ENCODE peak calls at places on chromosomes 4 and X, in ten cellular contexts. D is upper lobe of left lung, N is astrocyte, R is heart right ventricle, A is cardiac muscle cell, H is RWPE1, L is PC-3, O is H1, P is epithelial cell of proximal tubule, X is endodermal cell. F is an unnamed sample.

GRCh38 chrX:49995021-49995731 is 72.8 kb downstream of the CLCN5 start:
- DNase-seq in A (peak), X (no peak), O (no peak), D (no peak), L (peak), H (peak), R (no peak), P (peak), N (peak), F (no peak)

GRCh38 chr4:2255501-2256155 is 6.3 kb downstream of the MXD4 start:
- DNase-seq in A (no peak), L (no peak), N (peak), P (no peak), D (peak), O (no peak), R (peak), X (peak), H (no peak), F (peak)

GRCh38 chrX:53294024-53294648 is 12.8 kb upstream of the IQSEC2 start:
- DNase-seq in H (no peak), R (no peak), P (no peak), X (no peak), O (no peak), L (peak), N (no peak), A (no peak), D (no peak), F (no peak)

GRCh38 chrX:70423937-70424336 is 823 bp downstream of the GDPD2 start:
- DNase-seq in L (no peak), O (no peak), H (no peak), P (no peak), R (no peak), N (no peak), X (no peak), D (no peak), A (no peak), F (no peak)

GRCh38 chr4:40750461-40751258 is 905 bp downstream of the NSUN7 start:
- DNase-seq in N (peak), H (no peak), X (peak), D (peak), R (no peak), A (peak), P (no peak), L (peak), O (peak), F (peak)

GRCh38 chr4:184099541-184099966 is 118.1 kb downstream of the ENPP6 start:
- DNase-seq in P (no peak), H (no peak), D (no peak), R (no peak), X (no peak), N (no peak), O (no peak), L (no peak), A (no peak), F (peak)

GRCh38 chr4:13615162-13615561 is 12.4 kb downstream of the BOD1L1 start:
- DNase-seq in O (no peak), N (no peak), D (peak), X (no peak), R (no peak), H (no peak), A (no peak), L (no peak), P (no peak), F (no peak)

GRCh38 chrX:2492536-2493218 is 8.1 kb downstream of the DHRSX start:
- DNase-seq in L (no peak), P (no peak), X (peak), A (no peak), R (no peak), H (no peak), O (no peak), D (no peak), N (no peak), F (no peak)

GRCh38 chrX:15804563-15804962 is 14.3 kb downstream of the ZRSR2 start:
- DNase-seq in N (no peak), P (no peak), H (no peak), O (no peak), D (no peak), A (no peak), L (no peak), R (no peak), X (no peak), F (no peak)

GRCh38 chr4:15395342-15395741 is 32.5 kb upstream of the C1QTNF7 start:
- DNase-seq in X (no peak), H (no peak), L (no peak), P (no peak), D (no peak), A (no peak), O (no peak), N (no peak), R (no peak), F (no peak)

GRCh38 chr4:15914291-15914690 is 24.2 kb downstream of the FGFBP1 start:
- DNase-seq in P (no peak), R (no peak), L (peak), N (peak), O (no peak), A (no peak), D (no peak), X (no peak), H (no peak), F (no peak)

GRCh38 chr4:77625485-77625884 is 19.9 kb downstream of the CXCL13 start:
- DNase-seq in L (no peak), H (no peak), N (no peak), P (no peak), D (no peak), R (no peak), A (no peak), X (no peak), O (no peak), F (no peak)

GRCh38 chr4:185020293-185020808 is 2.1 kb downstream of the HELT start:
- DNase-seq in X (peak), R (no peak), A (no peak), L (no peak), P (no peak), O (no peak), N (peak), D (no peak), H (no peak), F (no peak)

GRCh38 chr4:152614337-152614736 is 65.5 kb downstream of the TMEM154 start:
- DNase-seq in R (no peak), L (peak), D (peak), H (peak), P (no peak), X (no peak), N (no peak), A (no peak), O (no peak), F (no peak)

GRCh38 chrX:41333994-41334865 is at the start of gene DDX3X:
- DNase-seq in O (no peak), A (peak), H (peak), D (peak), R (peak), X (peak), L (peak), P (peak), N (peak), F (peak)
- TF ChIP-seq CTCF in O (no peak), A (no peak), H (no peak), D (peak), R (peak), X (no peak), L (peak), P (no peak), N (no peak), F (no peak)

DNA sequence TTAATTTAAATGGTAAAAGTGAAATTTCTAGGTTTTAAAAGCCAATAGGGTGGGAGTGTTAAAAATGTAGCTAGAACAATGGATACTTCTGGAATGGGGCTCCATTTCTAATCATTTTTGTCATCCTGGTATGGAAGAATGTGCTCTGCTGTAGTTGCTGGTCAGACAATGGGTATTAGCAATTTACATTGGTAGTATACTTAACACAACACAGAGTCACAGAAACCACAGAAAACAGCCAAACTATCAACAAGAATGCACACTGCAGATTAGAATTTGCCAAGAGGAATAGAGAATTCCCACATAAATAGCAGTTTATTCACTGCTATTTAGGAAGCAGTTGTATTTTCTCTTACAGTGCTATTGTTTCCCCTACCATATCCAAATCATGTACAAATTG is 319.6 kb downstream of the PPP3CA start:
- DNase-seq in X (no peak), D (no peak), P (no peak), R (no peak), L (no peak), O (no peak), N (peak), A (no peak), H (no peak), F (no peak)
- TF ChIP-seq CTCF in X (no peak), D (no peak), P (no peak), R (no peak), L (no peak), O (no peak), N (no peak), A (no peak), H (no peak), F (no peak)

GRCh38 chrX:36803151-36803550 is 205.0 kb upstream of the FAM47C start:
- DNase-seq in P (no peak), H (no peak), A (no peak), X (no peak), R (no peak), N (no peak), O (no peak), D (no peak), L (no peak), F (no peak)

GRCh38 chrX:36804066-36804465 is 204.1 kb upstream of the FAM47C start:
- DNase-seq in P (no peak), N (no peak), L (no peak), R (no peak), O (no peak), H (no peak), X (no peak), D (no peak), A (no peak), F (no peak)
- TF ChIP-seq CTCF in P (no peak), N (no peak), L (no peak), R (no peak), O (no peak), H (no peak), X (no peak), D (no peak), A (no peak), F (no peak)

DNA sequence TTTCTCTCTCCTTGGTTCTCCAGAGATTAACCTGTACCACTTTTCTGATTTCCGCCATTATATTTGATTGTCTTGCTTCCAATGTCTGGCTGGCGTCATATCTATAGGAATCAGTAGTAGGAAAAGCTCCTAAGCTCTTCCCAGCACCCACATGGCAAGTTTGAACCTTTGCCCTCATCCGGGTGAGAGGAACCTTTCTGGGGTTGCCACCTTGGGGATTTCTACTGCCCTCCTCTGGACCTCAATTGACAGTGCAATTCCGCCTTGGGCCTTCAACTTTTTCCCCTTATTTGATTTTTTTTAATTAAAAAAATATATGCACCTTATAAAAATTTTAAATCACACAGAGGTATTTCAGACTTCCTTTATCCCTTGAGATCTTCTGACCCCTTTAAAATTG is 2.0 kb upstream of the CXorf66 start:
- DNase-seq in A (no peak), N (no peak), P (no peak), D (no peak), H (no peak), O (no peak), X (peak), L (peak), R (no peak), F (no peak)
- TF ChIP-seq CTCF in A (peak), N (peak), P (peak), D (no peak), H (no peak), O (peak), X (peak), L (peak), R (peak), F (no peak)

GRCh38 chr4:107736037-107736436 is 16.0 kb upstream of the PAPSS1 start:
- DNase-seq in H (no peak), N (no peak), L (no peak), R (no peak), A (no peak), O (no peak), D (no peak), X (no peak), P (no peak), F (no peak)

GRCh38 chr4:107733431-107733925 is 13.4 kb upstream of the PAPSS1 start:
- DNase-seq in N (no peak), O (no peak), X (no peak), L (no peak), P (no peak), A (no peak), H (no peak), D (no peak), R (no peak), F (no peak)

GRCh38 chr4:107737470-107737869 is 17.4 kb upstream of the PAPSS1 start:
- DNase-seq in L (no peak), N (no peak), R (no peak), H (no peak), X (no peak), D (no peak), A (no peak), P (no peak), O (no peak), F (no peak)

GRCh38 chr4:107736924-107737448 is 17.0 kb upstream of the PAPSS1 start:
- DNase-seq in X (peak), N (no peak), H (peak), A (peak), L (peak), O (no peak), R (no peak), D (no peak), P (no peak), F (no peak)

GRCh38 chr4:107734120-107734519 is 14.1 kb upstream of the PAPSS1 start:
- DNase-seq in A (peak), X (peak), D (no peak), P (no peak), N (no peak), L (peak), R (no peak), O (no peak), H (no peak), F (no peak)
- TF ChIP-seq CTCF in A (peak), X (peak), D (no peak), P (peak), N (peak), L (peak), R (no peak), O (peak), H (no peak), F (no peak)

GRCh38 chrX:66728818-66729271 is 90.0 kb upstream of the EDA2R start:
- DNase-seq in R (peak), P (no peak), H (peak), N (peak), X (peak), A (peak), D (peak), L (peak), O (peak), F (peak)

DNA sequence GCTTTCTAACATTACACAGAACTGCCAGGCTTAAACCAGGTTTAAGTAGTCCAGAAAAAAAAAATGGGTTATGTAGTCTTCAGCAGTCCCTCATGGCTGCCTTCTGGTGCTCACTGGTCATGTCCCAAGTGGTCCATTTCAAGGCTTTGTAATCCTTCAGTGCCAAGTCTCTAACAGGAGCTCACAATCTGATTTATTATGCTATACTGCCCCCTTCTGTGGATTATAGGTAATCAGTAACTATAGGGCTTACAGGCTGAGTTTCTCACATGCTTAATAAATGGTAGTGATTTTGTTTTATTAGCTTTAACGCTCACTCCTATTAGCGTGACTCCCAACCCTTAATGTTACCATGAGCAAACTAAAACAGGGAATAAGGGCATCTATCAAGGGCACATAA is 92.5 kb upstream of the EDA2R start:
- DNase-seq in R (no peak), P (no peak), L (peak), N (peak), H (no peak), D (no peak), O (no peak), A (peak), X (no peak), F (no peak)
- TF ChIP-seq CTCF in R (peak), P (peak), L (peak), N (peak), H (peak), D (no peak), O (no peak), A (peak), X (peak), F (peak)

F was measured in mesothelial cell of epicardium.